ENCODE peak calls at places on chromosomes 6 and 20, in nine cellular contexts. M is AG08396; J is endothelial cell; F is NB4; Y is NCI-H2081; C is activated naive CD8-positive, alpha-beta T cell treated with anti-CD3 and anti-CD28 coated beads for 36 hours; R is WERI-Rb-1; U is AG04449; E is renal cortical epithelial cell. Z is an unnamed sample.

GRCh38 chr6:91276315-91276714 is 689.4 kb upstream of the MAP3K7 start:
- DNase-seq in Y (no peak), F (peak; percentile 37), M (peak; percentile 11), R (no peak), J (no peak), C (no peak), U (no peak), E (peak; percentile 42), Z (peak; percentile 28)

GRCh38 chr6:82980086-82980485 is 85.6 kb downstream of the UBE3D start:
- DNase-seq in J (no peak), Y (no peak), F (no peak), U (peak; percentile 47), C (no peak), M (no peak), E (peak; percentile 65), R (no peak), Z (no peak)

GRCh38 chr20:10609276-10609675 is 64.5 kb downstream of the JAG1 start:
- DNase-seq in E (no peak), Y (no peak), F (no peak), U (no peak), J (no peak), R (no peak), M (peak; percentile 29), C (no peak), Z (no peak)

GRCh38 chr6:44530209-44530909 is 142.9 kb downstream of the CDC5L start:
- DNase-seq in E (no peak), J (no peak), M (no peak), C (no peak), Y (no peak), F (no peak), R (no peak), U (no peak), Z (no peak)

GRCh38 chr20:21436186-21436585 is 38.9 kb upstream of the NKX2-4 start:
- DNase-seq in Y (no peak), R (no peak), U (peak; percentile 73), J (no peak), M (peak; percentile 57), F (no peak), E (peak; percentile 99), C (no peak), Z (no peak)

GRCh38 chr6:93621400-93621799 is 202.0 kb upstream of the EPHA7 start:
- DNase-seq in U (no peak), Y (no peak), E (no peak), R (no peak), J (no peak), F (no peak), C (no peak), M (no peak), Z (no peak)

GRCh38 chr20:34562643-34563042 is 4.1 kb downstream of the MAP1LC3A start:
- DNase-seq in J (peak; percentile 71), R (peak; percentile 87), M (peak; percentile 69), U (no peak), C (peak; percentile 28), F (peak; percentile 49), E (no peak), Y (no peak), Z (peak; percentile 31)

GRCh38 chr6:137218473-137218916 is 690 bp downstream of the IFNGR1 start:
- DNase-seq in C (peak; percentile 41), R (peak; percentile 10), U (no peak), Y (no peak), E (peak; percentile 78), F (peak; percentile 86), J (no peak), M (peak; percentile 53), Z (peak; percentile 55)

GRCh38 chr6:16504608-16505007 is 256.7 kb downstream of the ATXN1 start:
- DNase-seq in Y (no peak), U (no peak), C (no peak), E (no peak), J (no peak), F (peak; percentile 17), R (no peak), M (no peak), Z (no peak)

GRCh38 chr6:1554881-1555569 is 54.7 kb upstream of the FOXC1 start:
- DNase-seq in C (peak; percentile 73), U (no peak), J (peak; percentile 77), E (no peak), F (peak; percentile 90), M (peak; percentile 96), R (peak; percentile 53), Y (peak; percentile 67), Z (no peak)

GRCh38 chr6:84762220-84762940 is 2.0 kb downstream of the TBX18 start:
- DNase-seq in C (no peak), R (peak; percentile 66), U (no peak), F (no peak), Y (peak; percentile 43), E (no peak), M (no peak), J (peak; percentile 50), Z (no peak)

GRCh38 chr6:26103141-26103769 is 16.0 kb downstream of the HFE start:
- DNase-seq in R (no peak), M (no peak), J (no peak), F (no peak), E (peak; percentile 81), C (no peak), Y (no peak), U (no peak), Z (no peak)

GRCh38 chr6:44960898-44961297 is 367.2 kb upstream of the RUNX2 start:
- DNase-seq in F (no peak), E (peak; percentile 59), R (no peak), M (peak; percentile 21), C (no peak), Y (no peak), U (no peak), J (no peak), Z (no peak)

GRCh38 chr20:3889489-3890409 is 562 bp downstream of the PANK2 start:
- DNase-seq in J (peak; percentile 15), M (no peak), Y (peak; percentile 40), R (peak; percentile 59), C (peak; percentile 65), F (peak; percentile 68), U (no peak), E (no peak), Z (peak; percentile 52)

GRCh38 chr6:143110572-143110971 is 49.9 kb downstream of the AIG1 start:
- DNase-seq in R (no peak), U (peak; percentile 53), E (no peak), Y (no peak), M (no peak), J (no peak), F (no peak), C (no peak), Z (no peak)

GRCh38 chr6:44059359-44060342 is 67.6 kb downstream of the MRPL14 start:
- DNase-seq in M (no peak), Y (no peak), J (no peak), R (no peak), C (no peak), F (peak; percentile 74), U (no peak), E (peak; percentile 84), Z (no peak)

GRCh38 chr20:49345538-49345937 is 67.7 kb upstream of the ZNFX1 start:
- DNase-seq in E (peak; percentile 8), Y (no peak), U (no peak), M (peak; percentile 81), J (no peak), R (no peak), C (no peak), F (no peak), Z (no peak)

GRCh38 chr20:18637296-18637695 is 49.4 kb downstream of the DTD1 start:
- DNase-seq in E (peak; percentile 15), M (no peak), C (no peak), R (no peak), Y (no peak), J (no peak), F (no peak), U (no peak), Z (no peak)

GRCh38 chr6:43940393-43941087 is 170.5 kb downstream of the VEGFA start:
- DNase-seq in E (no peak), Y (no peak), U (no peak), J (no peak), R (peak; percentile 5), F (no peak), M (no peak), C (no peak), Z (no peak)

GRCh38 chr20:12916699-12917098 is 92.1 kb upstream of the SPTLC3 start:
- DNase-seq in F (no peak), R (no peak), M (no peak), C (no peak), Y (no peak), E (peak; percentile 93), U (no peak), J (no peak), Z (no peak)

GRCh38 chr6:9612489-9612888 is 802.4 kb downstream of the TFAP2A start:
- DNase-seq in U (no peak), R (no peak), C (no peak), E (no peak), J (no peak), F (peak; percentile 21), Y (no peak), M (no peak), Z (no peak)

GRCh38 chr20:13147971-13148370 is 73.1 kb upstream of the ISM1 start:
- DNase-seq in M (no peak), J (no peak), F (no peak), E (no peak), C (no peak), R (no peak), U (no peak), Y (no peak), Z (no peak)

GRCh38 chr6:104940238-104940880 is 16.5 kb upstream of the LIN28B start:
- DNase-seq in E (no peak), Y (no peak), F (no peak), R (peak; percentile 91), C (no peak), U (no peak), M (no peak), J (peak; percentile 81), Z (no peak)

GRCh38 chr6:66662196-66662595 is 955.2 kb upstream of the EYS start:
- DNase-seq in Y (no peak), E (peak; percentile 6), U (no peak), R (no peak), F (peak; percentile 25), C (no peak), M (peak; percentile 26), J (no peak), Z (peak; percentile 39)

Z was measured in RPMI8226.